ENCODE peak calls at places on chromosome 13, in ten cellular contexts. N, C, A, H, W, P, D, B, E and Q are unnamed samples.

GRCh38 chr13:42099962-42100675 is 51.7 kb downstream of the DGKH start:
- DNase-seq in A (no peak), E (no peak), H (no peak), P (no peak), D (no peak), C (no peak), B (no peak), W (no peak), N (no peak), Q (no peak)

GRCh38 chr13:39765801-39766463 is 110.5 kb downstream of the COG6 start:
- DNase-seq in D (no peak), W (peak; percentile 34), A (no peak), N (no peak), C (peak; percentile 31), P (no peak), B (peak; percentile 19), E (peak; percentile 35), H (peak; percentile 52), Q (peak; percentile 47)

GRCh38 chr13:71358218-71358617 is 508.8 kb downstream of the DACH1 start:
- DNase-seq in H (no peak), A (no peak), C (no peak), D (no peak), B (no peak), E (no peak), W (no peak), N (no peak), P (no peak), Q (no peak)

GRCh38 chr13:33761744-33762143 is 56.2 kb upstream of the RFC3 start:
- DNase-seq in N (no peak), E (no peak), H (peak; percentile 26), D (no peak), A (peak; percentile 34), P (no peak), C (no peak), W (no peak), B (no peak), Q (no peak)

GRCh38 chr13:64314286-64314685 is 2898.6 kb upstream of the PCDH20 start:
- DNase-seq in P (no peak), B (no peak), C (no peak), A (no peak), N (no peak), E (no peak), W (no peak), H (no peak), D (no peak), Q (peak; percentile 27)

GRCh38 chr13:32212420-32212819 is 102.7 kb downstream of the ZAR1L start:
- DNase-seq in N (no peak), E (no peak), A (no peak), B (no peak), C (no peak), D (no peak), P (no peak), H (no peak), W (no peak), Q (no peak)

GRCh38 chr13:114319441-114319871 is 5.2 kb downstream of the CHAMP1 start:
- DNase-seq in H (no peak), E (no peak), B (no peak), D (no peak), C (no peak), N (no peak), A (no peak), P (no peak), W (no peak), Q (peak; percentile 56)

GRCh38 chr13:25771208-25771607 is 280.6 kb downstream of the SHISA2 start:
- DNase-seq in D (peak; percentile 62), H (no peak), C (no peak), A (no peak), W (no peak), N (no peak), P (no peak), E (no peak), B (no peak), Q (no peak)

GRCh38 chr13:78881054-78881453 is 222.1 kb upstream of the OBI1 start:
- DNase-seq in P (no peak), H (no peak), N (no peak), A (no peak), E (no peak), W (no peak), B (no peak), D (no peak), C (no peak), Q (no peak)

GRCh38 chr13:109509154-109509905 is 277.1 kb downstream of the IRS2 start:
- DNase-seq in W (no peak), D (peak; percentile 64), N (no peak), H (no peak), A (no peak), C (no peak), E (no peak), B (no peak), P (no peak), Q (no peak)

GRCh38 chr13:77480071-77480470 is 55.4 kb upstream of the SCEL start:
- DNase-seq in N (no peak), A (no peak), P (no peak), W (no peak), D (no peak), C (no peak), H (peak; percentile 10), E (no peak), B (no peak), Q (no peak)

GRCh38 chr13:68275758-68276157 is 1045.6 kb upstream of the PCDH9 start:
- DNase-seq in N (no peak), E (no peak), D (no peak), H (no peak), C (no peak), W (no peak), P (no peak), A (no peak), B (no peak), Q (no peak)

GRCh38 chr13:80303225-80303811 is 37.6 kb downstream of the SPRY2 start:
- DNase-seq in D (no peak), W (no peak), N (no peak), P (no peak), B (no peak), C (no peak), H (no peak), A (no peak), E (no peak), Q (no peak)

GRCh38 chr13:80297094-80297493 is 43.8 kb downstream of the SPRY2 start:
- DNase-seq in H (no peak), C (no peak), W (no peak), B (no peak), E (no peak), D (no peak), P (no peak), N (no peak), A (peak; percentile 83), Q (no peak)

GRCh38 chr13:80299046-80299445 is 41.9 kb downstream of the SPRY2 start:
- DNase-seq in N (no peak), W (no peak), A (no peak), E (no peak), H (no peak), B (no peak), P (no peak), C (no peak), D (no peak), Q (no peak)

GRCh38 chr13:80296638-80297037 is 44.3 kb downstream of the SPRY2 start:
- DNase-seq in A (no peak), D (no peak), P (no peak), N (no peak), C (no peak), B (no peak), E (no peak), W (no peak), H (no peak), Q (no peak)

DNA sequence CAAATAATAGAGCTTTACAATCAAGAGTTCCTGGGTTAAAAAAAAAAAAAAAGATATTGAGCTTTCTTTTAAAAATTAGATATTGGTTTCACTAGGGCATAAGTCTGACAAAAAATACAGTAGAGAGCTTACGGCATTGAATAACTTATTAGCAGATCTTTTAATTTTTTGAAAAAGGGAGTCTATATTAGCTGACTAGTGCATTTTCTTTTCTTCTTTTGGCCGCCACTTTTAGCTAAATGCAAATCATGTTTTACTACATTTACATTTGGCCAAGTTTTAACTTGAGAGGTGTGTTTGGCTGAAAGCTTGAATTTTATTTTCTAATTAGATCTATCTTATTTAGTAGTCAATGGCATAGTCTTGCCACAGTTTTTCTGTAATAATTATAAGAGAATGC is 43.4 kb downstream of the SPRY2 start:
- DNase-seq in D (no peak), A (no peak), N (no peak), H (no peak), B (no peak), E (no peak), P (no peak), W (no peak), C (no peak), Q (no peak)
- H3K4me3 ChIP-seq in D (no peak overlapping the region), A (no peak overlapping the region), N (no peak overlapping the region), H (no peak overlapping the region), B (no peak overlapping the region), E (no peak overlapping the region), P (no peak overlapping the region), W (no peak overlapping the region), C (no peak overlapping the region), Q (no peak overlapping the region)

GRCh38 chr13:104460553-104460952 is 1394.3 kb upstream of the SLC10A2 start:
- DNase-seq in A (no peak), N (no peak), H (no peak), B (no peak), W (no peak), E (no peak), C (no peak), D (no peak), P (no peak), Q (no peak)

GRCh38 chr13:104466016-104466415 is 1399.8 kb upstream of the SLC10A2 start:
- DNase-seq in D (peak; percentile 37), C (no peak), A (no peak), H (no peak), W (no peak), B (no peak), E (no peak), N (no peak), P (no peak), Q (no peak)

DNA sequence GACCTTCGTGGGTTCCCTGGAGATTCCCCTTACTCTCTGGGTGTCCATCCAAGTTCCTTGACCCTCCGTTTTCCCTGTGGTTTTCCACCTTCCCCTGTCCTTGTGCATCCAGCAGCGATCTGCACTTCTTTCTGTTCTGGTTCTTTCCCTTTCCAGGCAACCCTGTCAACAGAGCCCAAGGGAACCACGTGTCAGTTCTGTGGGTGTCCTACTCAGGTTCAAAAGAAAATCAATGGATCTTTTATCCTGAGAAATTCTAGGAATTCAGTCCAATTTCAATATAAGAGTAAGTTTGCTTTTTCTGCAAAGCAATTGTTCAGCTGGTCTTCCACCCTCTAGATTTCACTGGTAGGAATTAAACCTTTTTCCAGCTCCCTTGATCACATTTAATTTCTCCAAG is 1394.8 kb upstream of the SLC10A2 start:
- DNase-seq in W (no peak), P (no peak), B (no peak), D (no peak), N (no peak), E (no peak), H (peak; percentile 17), A (no peak), C (no peak), Q (no peak)
- H3K27me3 ChIP-seq in W (no peaks in the 10 kb centered on the region), P (no peaks in the 10 kb centered on the region), B (no peaks in the 10 kb centered on the region), D (no peaks in the 10 kb centered on the region), N (no peaks in the 10 kb centered on the region), E (no peaks in the 10 kb centered on the region), H (no peaks in the 10 kb centered on the region), A (no peaks in the 10 kb centered on the region), C (no peaks in the 10 kb centered on the region), Q (no peaks in the 10 kb centered on the region)

GRCh38 chr13:19085876-19086275 is 95.7 kb downstream of the TUBA3C start:
- DNase-seq in H (no peak), D (no peak), N (no peak), P (no peak), C (no peak), W (no peak), B (no peak), E (no peak), A (no peak), Q (no peak)
- H3K9me3 ChIP-seq in H (peaks cover 38% of the 10 kb centered on the region), D (no peaks in the 10 kb centered on the region), N (no peaks in the 10 kb centered on the region), P (no peaks in the 10 kb centered on the region), C (no peaks in the 10 kb centered on the region), W (no peaks in the 10 kb centered on the region), B (peaks cover 5% of the 10 kb centered on the region), E (peaks cover 15% of the 10 kb centered on the region), A (peaks cover 2% of the 10 kb centered on the region), Q (no peaks in the 10 kb centered on the region)

GRCh38 chr13:31159306-31159705 is 2.4 kb downstream of the HSPH1 start:
- DNase-seq in N (no peak), A (no peak), P (no peak), B (no peak), H (no peak), C (no peak), W (no peak), D (no peak), E (no peak), Q (no peak)
- H3K4me3 ChIP-seq in N (no peak overlapping the region), A (peak overlapping the region; percentile 83), P (peak overlapping the region; percentile 89), B (no peak overlapping the region), H (peak overlapping the region; percentile 71), C (no peak overlapping the region), W (no peak overlapping the region), D (peak overlapping the region; percentile 67), E (peak overlapping the region; percentile 86), Q (peak overlapping the region; percentile 96)